ENCODE peak calls at places on chromosome 5, in four cellular contexts. K is A549, I is PC-3, N is NCI-H1694 treated with DMSO at 0.1 percent for 48 hours. Y is an unnamed sample.

GRCh38 chr5:39671421-39672110 is 246.8 kb upstream of the DAB2 start:
- DNase-seq in K (no peak), I (peak; percentile 55), N (no peak), Y (no peak)

GRCh38 chr5:102720954-102721353 is 34.2 kb upstream of the PAM start:
- DNase-seq in K (no peak), I (no peak), N (no peak), Y (no peak)

GRCh38 chr5:132369471-132370240 is at the start of gene SLC22A5:
- DNase-seq in K (peak; percentile 84), I (peak; percentile 76), N (peak; percentile 24), Y (peak; percentile 68)

GRCh38 chr5:176875783-176876505 is 23.2 kb downstream of the HK3 start:
- DNase-seq in K (no peak), I (no peak), N (no peak), Y (no peak)

GRCh38 chr5:120368923-120369715 is 95.0 kb upstream of the PRR16 start:
- DNase-seq in K (no peak), I (peak; percentile 89), N (no peak), Y (no peak)

GRCh38 chr5:920321-920720 is 27.6 kb downstream of the TRIP13 start:
- DNase-seq in K (no peak), I (no peak), N (no peak), Y (no peak)

GRCh38 chr5:112554089-112554977 is 135.3 kb upstream of the EPB41L4A start:
- DNase-seq in K (no peak), I (no peak), N (no peak), Y (no peak)

GRCh38 chr5:92364986-92365550 is 982.0 kb upstream of the ARRDC3 start:
- DNase-seq in K (no peak), I (no peak), N (no peak), Y (no peak)

GRCh38 chr5:34499001-34499734 is 157.0 kb upstream of the RAI14 start:
- DNase-seq in K (peak; percentile 31), I (peak; percentile 62), N (no peak), Y (no peak)

GRCh38 chr5:55052383-55052931 is 28.4 kb downstream of the GZMK start:
- DNase-seq in K (no peak), I (peak; percentile 58), N (no peak), Y (no peak)

GRCh38 chr5:41921874-41922273 is 3.2 kb upstream of the FBXO4 start:
- DNase-seq in K (no peak), I (peak; percentile 90), N (no peak), Y (no peak)

GRCh38 chr5:172641359-172642045 is 439 bp downstream of the NEURL1B start:
- DNase-seq in K (peak; percentile 23), I (no peak), N (no peak), Y (peak; percentile 66)

GRCh38 chr5:122408592-122409219 is 96.7 kb downstream of the SNCAIP start:
- DNase-seq in K (no peak), I (no peak), N (peak; percentile 37), Y (no peak)

GRCh38 chr5:7991125-7991821 is 122.3 kb downstream of the MTRR start:
- DNase-seq in K (peak; percentile 19), I (peak; percentile 41), N (no peak), Y (no peak)

GRCh38 chr5:77995793-77996409 is 219.8 kb upstream of the TBCA start:
- DNase-seq in K (no peak), I (no peak), N (no peak), Y (no peak)

GRCh38 chr5:131968396-131968954 is 23.0 kb upstream of the MEIKIN start:
- DNase-seq in K (no peak), I (no peak), N (no peak), Y (no peak)

GRCh38 chr5:52989781-52990530 is 804 bp downstream of the ITGA2 start:
- DNase-seq in K (no peak), I (peak; percentile 39), N (peak; percentile 11), Y (peak; percentile 15)

GRCh38 chr5:151125421-151125820 is 32.2 kb downstream of the ANXA6 start:
- DNase-seq in K (no peak), I (no peak), N (no peak), Y (no peak)

GRCh38 chr5:89268460-89268859 is 385.5 kb upstream of the MEF2C start:
- DNase-seq in K (no peak), I (no peak), N (no peak), Y (no peak)

GRCh38 chr5:76608833-76609232 is 14.4 kb downstream of the F2RL2 start:
- DNase-seq in K (peak; percentile 49), I (no peak), N (no peak), Y (no peak)

GRCh38 chr5:152642406-152642805 is 237.3 kb upstream of the NMUR2 start:
- DNase-seq in K (no peak), I (no peak), N (no peak), Y (no peak)

GRCh38 chr5:176741566-176742211 is 68.7 kb upstream of the UNC5A start:
- DNase-seq in K (no peak), I (no peak), N (no peak), Y (no peak)

GRCh38 chr5:40600383-40600782 is 79.3 kb upstream of the PTGER4 start:
- DNase-seq in K (no peak), I (no peak), N (no peak), Y (no peak)

GRCh38 chr5:73495772-73496346 is 2.4 kb upstream of the BTF3 start:
- DNase-seq in K (no peak), I (no peak), N (no peak), Y (no peak)

GRCh38 chr5:137613554-137614265 is 114.6 kb upstream of the SPOCK1 start:
- DNase-seq in K (no peak), I (peak; percentile 13), N (no peak), Y (no peak)

GRCh38 chr5:89337-90286 is 2.4 kb upstream of the PLEKHG4B start:
- DNase-seq in K (no peak), I (no peak), N (no peak), Y (no peak)

GRCh38 chr5:138536215-138536614 is 6.8 kb downstream of the ETF1 start:
- DNase-seq in K (no peak), I (no peak), N (no peak), Y (no peak)

GRCh38 chr5:175896641-175897040 is 25.3 kb downstream of the CPLX2 start:
- DNase-seq in K (no peak), I (no peak), N (no peak), Y (no peak)

GRCh38 chr5:168590666-168591065 is 11.5 kb upstream of the PANK3 start:
- DNase-seq in K (no peak), I (no peak), N (no peak), Y (no peak)